ENCODE peak calls at places on chromosomes 12 and 14, in eight cellular contexts. C, N, U, Z, B, O, V and X are unnamed samples.

GRCh38 chr12:51855586-51856428 is 7.3 kb upstream of the FIGNL2 start:
- DNase-seq in O (peak; percentile 33), C (no peak), V (peak; percentile 48), B (peak; percentile 21), U (no peak), N (no peak), Z (no peak), X (no peak)

GRCh38 chr12:14833952-14834351 is 9.4 kb downstream of the ART4 start:
- DNase-seq in V (no peak), B (peak; percentile 29), C (no peak), N (no peak), Z (no peak), O (no peak), U (no peak), X (no peak)

GRCh38 chr14:38129705-38130104 is 78.0 kb upstream of the SSTR1 start:
- DNase-seq in Z (no peak), N (no peak), B (no peak), V (no peak), O (no peak), C (no peak), U (no peak), X (no peak)

GRCh38 chr12:46459111-46459510 is 86.5 kb upstream of the SLC38A2 start:
- DNase-seq in U (no peak), Z (no peak), B (peak; percentile 91), O (no peak), C (no peak), V (no peak), N (no peak), X (no peak)

GRCh38 chr14:68549057-68549421 is 243.8 kb downstream of the ZFP36L1 start:
- DNase-seq in N (no peak), V (peak; percentile 25), B (peak; percentile 72), U (no peak), C (no peak), O (no peak), Z (no peak), X (peak; percentile 68)

GRCh38 chr12:63362801-63363200 is 211.8 kb upstream of the AVPR1A start:
- DNase-seq in V (no peak), U (no peak), O (no peak), B (no peak), N (no peak), Z (no peak), C (no peak), X (no peak)

GRCh38 chr12:60872219-60872618 is 1276.4 kb downstream of the SLC16A7 start:
- DNase-seq in C (no peak), O (no peak), U (no peak), Z (no peak), B (no peak), V (no peak), N (no peak), X (no peak)

GRCh38 chr14:50531595-50532501 is 521 bp downstream of the MAP4K5 start:
- DNase-seq in V (peak; percentile 75), U (peak; percentile 90), N (peak; percentile 48), Z (peak; percentile 68), C (peak; percentile 51), B (peak; percentile 29), O (peak; percentile 58), X (peak; percentile 54)

GRCh38 chr12:6273931-6274687 is 36.4 kb upstream of the PLEKHG6 start:
- DNase-seq in V (peak; percentile 56), B (no peak), Z (no peak), O (no peak), U (peak; percentile 34), C (no peak), N (no peak), X (no peak)

GRCh38 chr12:47783024-47783755 is 10.2 kb downstream of the SLC48A1 start:
- DNase-seq in U (peak; percentile 69), B (no peak), C (no peak), V (no peak), Z (no peak), O (no peak), N (no peak), X (no peak)

GRCh38 chr12:21369141-21369980 is 3.3 kb upstream of the IAPP start:
- DNase-seq in N (no peak), U (no peak), B (no peak), V (no peak), C (no peak), O (no peak), Z (no peak), X (no peak)

GRCh38 chr14:21208554-21208953 is 52.7 kb upstream of the OR5AU1 start:
- DNase-seq in U (no peak), C (no peak), B (no peak), N (no peak), Z (no peak), O (no peak), V (no peak), X (no peak)

GRCh38 chr14:29937116-29937515 is 9.5 kb upstream of the PRKD1 start:
- DNase-seq in B (peak; percentile 48), U (no peak), O (no peak), C (no peak), V (no peak), N (no peak), Z (no peak), X (no peak)

GRCh38 chr12:126668538-126668937 is 1598.4 kb upstream of the TMEM132C start:
- DNase-seq in N (no peak), B (no peak), U (no peak), V (no peak), Z (no peak), O (no peak), C (no peak), X (no peak)

GRCh38 chr14:64233791-64234190 is 60.4 kb downstream of the ESR2 start:
- DNase-seq in N (no peak), B (peak; percentile 10), C (no peak), O (no peak), U (no peak), V (no peak), Z (no peak), X (no peak)

GRCh38 chr14:22533057-22533704 is 55.8 kb downstream of the DAD1 start:
- DNase-seq in C (no peak), Z (no peak), V (no peak), N (no peak), B (no peak), U (no peak), O (no peak), X (no peak)

GRCh38 chr12:94245984-94246383 is 97.6 kb downstream of the PLXNC1 start:
- DNase-seq in O (no peak), V (no peak), C (no peak), Z (no peak), U (no peak), N (no peak), B (no peak), X (no peak)

GRCh38 chr12:19778111-19778688 is 338.9 kb downstream of the AEBP2 start:
- DNase-seq in U (no peak), N (no peak), Z (no peak), O (no peak), B (peak; percentile 56), C (no peak), V (no peak), X (no peak)

GRCh38 chr12:19780460-19780859 is 341.2 kb downstream of the AEBP2 start:
- DNase-seq in U (no peak), O (no peak), N (no peak), V (no peak), C (no peak), Z (no peak), B (no peak), X (no peak)

GRCh38 chr12:19779393-19780056 is 340.2 kb downstream of the AEBP2 start:
- DNase-seq in U (peak; percentile 61), B (no peak), O (no peak), C (no peak), Z (no peak), V (peak; percentile 28), N (no peak), X (no peak)

GRCh38 chr12:19778822-19779221 is 339.5 kb downstream of the AEBP2 start:
- DNase-seq in V (no peak), Z (no peak), U (no peak), B (no peak), O (no peak), N (no peak), C (no peak), X (no peak)

GRCh38 chr12:19783547-19784444 is 344.5 kb downstream of the AEBP2 start:
- DNase-seq in B (no peak), O (no peak), N (no peak), U (peak; percentile 63), C (no peak), Z (no peak), V (peak; percentile 23), X (no peak)
- H3K4me3 ChIP-seq in B (no peak overlapping the region), O (no peak overlapping the region), N (no peak overlapping the region), U (no peak overlapping the region), C (no peak overlapping the region), Z (no peak overlapping the region), V (peak overlapping the region; percentile 42), X (no peak overlapping the region)

GRCh38 chr12:108786450-108786849 is 55.1 kb upstream of the CORO1C start:
- DNase-seq in U (peak; percentile 30), N (no peak), Z (no peak), C (no peak), O (no peak), V (no peak), B (no peak), X (no peak)

GRCh38 chr12:108784270-108784669 is 53.0 kb upstream of the CORO1C start:
- DNase-seq in B (no peak), C (no peak), N (no peak), Z (no peak), U (peak; percentile 24), O (no peak), V (no peak), X (no peak)

GRCh38 chr12:108779998-108780688 is 48.8 kb upstream of the CORO1C start:
- DNase-seq in Z (no peak), O (no peak), N (no peak), B (no peak), U (peak; percentile 6), V (peak; percentile 34), C (no peak), X (peak; percentile 71)

GRCh38 chr12:108783446-108783845 is 52.1 kb upstream of the CORO1C start:
- DNase-seq in N (no peak), U (peak; percentile 51), Z (no peak), O (no peak), C (no peak), B (no peak), V (no peak), X (no peak)

GRCh38 chr12:108782971-108783370 is 51.7 kb upstream of the CORO1C start:
- DNase-seq in O (no peak), Z (no peak), V (no peak), U (peak; percentile 45), C (no peak), N (no peak), B (no peak), X (no peak)
- H3K27ac ChIP-seq in O (no peak overlapping the region), Z (no peak overlapping the region), V (no peak overlapping the region), U (no peak overlapping the region), C (no peak overlapping the region), N (no peak overlapping the region), B (no peak overlapping the region), X (no peak overlapping the region)

GRCh38 chr14:61103541-61104339 is 122.7 kb downstream of the SLC38A6 start:
- DNase-seq in Z (peak; percentile 29), C (peak; percentile 25), N (no peak), B (peak; percentile 99), V (peak; percentile 36), O (no peak), U (no peak), X (peak; percentile 49)
- TF ChIP-seq POLR2A in Z (no peak), C (no peak), N (no peak), B (no peak), V (no peak), O (no peak), U (no peak), X (no peak)

DNA sequence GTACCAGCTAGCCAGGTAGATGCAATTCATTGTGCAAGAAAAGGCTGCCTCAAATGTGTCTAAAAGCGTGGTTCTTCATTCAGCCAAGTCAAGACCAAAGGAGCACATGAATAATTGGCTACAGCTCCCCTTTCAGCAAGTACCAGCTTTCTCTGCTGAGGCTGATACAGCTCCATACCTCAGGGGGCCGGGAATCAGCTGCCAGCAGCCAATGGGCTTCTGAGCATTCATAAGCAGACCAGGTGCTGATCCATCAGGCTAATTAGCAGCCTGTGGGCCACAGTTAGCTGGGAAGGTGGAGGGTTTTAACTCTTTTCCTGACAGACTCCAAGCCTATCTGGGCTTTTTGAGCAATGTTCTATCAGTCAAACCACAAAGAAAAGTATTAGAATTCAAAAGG is 264.7 kb downstream of the APAF1 start:
- DNase-seq in U (no peak), V (no peak), Z (no peak), C (no peak), B (no peak), N (no peak), O (no peak), X (no peak)
- H3K4me3 ChIP-seq in U (no peak overlapping the region), V (no peak overlapping the region), Z (no peak overlapping the region), C (no peak overlapping the region), B (no peak overlapping the region), N (no peak overlapping the region), O (no peak overlapping the region), X (no peak overlapping the region)